ENCODE peak calls at places on chromosomes 6 and 20, in ten cellular contexts. Z, U, A, M, B, J, T, K, P and Y are unnamed samples.
A peak's percentile ranks its signal among the peaks of the same experiment; 100 is the strongest.

GRCh38 chr6:31572041-31572911 is at the start of gene LTA:
- DNase-seq in Z (no peak), U (no peak), A (no peak), M (no peak), B (peak; percentile 68), J (no peak), T (peak; percentile 74), K (no peak), P (no peak), Y (no peak)

GRCh38 chr20:44616604-44616964 is 34.2 kb downstream of the PKIG start:
- DNase-seq in Z (no peak), U (no peak), A (no peak), M (no peak), B (no peak), J (no peak), T (no peak), K (no peak), P (no peak), Y (no peak)

GRCh38 chr6:113481910-113482309 is 375.2 kb upstream of the MARCKS start:
- DNase-seq in Z (no peak), U (no peak), A (no peak), M (no peak), B (no peak), J (no peak), T (no peak), K (no peak), P (no peak), Y (no peak)

GRCh38 chr6:46914279-46914810 is 7.4 kb downstream of the ADGRF5 start:
- DNase-seq in Z (no peak), U (no peak), A (no peak), M (no peak), B (no peak), J (no peak), T (no peak), K (no peak), P (no peak), Y (no peak)

GRCh38 chr6:6730831-6731230 is 142.3 kb downstream of the LY86 start:
- DNase-seq in Z (no peak), U (peak; percentile 97), A (peak; percentile 85), M (peak; percentile 85), B (no peak), J (no peak), T (no peak), K (no peak), P (peak; percentile 86), Y (no peak)

GRCh38 chr6:137265574-137265973 is 46.4 kb upstream of the IFNGR1 start:
- DNase-seq in Z (no peak), U (no peak), A (no peak), M (no peak), B (no peak), J (no peak), T (no peak), K (no peak), P (no peak), Y (no peak)

GRCh38 chr6:168132531-168133184 is 53.6 kb upstream of the FRMD1 start:
- DNase-seq in Z (no peak), U (peak; percentile 72), A (peak; percentile 80), M (no peak), B (no peak), J (peak; percentile 76), T (no peak), K (no peak), P (peak; percentile 77), Y (no peak)

GRCh38 chr6:111540971-111541719 is 58.1 kb upstream of the REV3L start:
- DNase-seq in Z (no peak), U (peak; percentile 67), A (no peak), M (no peak), B (no peak), J (no peak), T (no peak), K (no peak), P (no peak), Y (no peak)

GRCh38 chr6:130851026-130851425 is 23.8 kb downstream of the SMLR1 start:
- DNase-seq in Z (no peak), U (peak; percentile 11), A (no peak), M (no peak), B (no peak), J (no peak), T (no peak), K (no peak), P (no peak), Y (no peak)

GRCh38 chr20:8431538-8432434 is 299.7 kb downstream of the PLCB1 start:
- DNase-seq in Z (no peak), U (no peak), A (no peak), M (no peak), B (no peak), J (no peak), T (no peak), K (no peak), P (peak; percentile 47), Y (no peak)

GRCh38 chr6:114735118-114735730 is 392.4 kb upstream of the HS3ST5 start:
- DNase-seq in Z (no peak), U (peak; percentile 49), A (peak; percentile 14), M (no peak), B (no peak), J (no peak), T (no peak), K (no peak), P (peak; percentile 44), Y (no peak)

GRCh38 chr6:153485072-153485471 is 354.0 kb upstream of the RGS17 start:
- DNase-seq in Z (no peak), U (no peak), A (no peak), M (no peak), B (no peak), J (no peak), T (no peak), K (no peak), P (no peak), Y (no peak)

GRCh38 chr20:24797864-24798655 is 151.0 kb upstream of the CST7 start:
- DNase-seq in Z (no peak), U (no peak), A (no peak), M (no peak), B (no peak), J (no peak), T (no peak), K (no peak), P (no peak), Y (no peak)

GRCh38 chr6:149212892-149213786 is 104.4 kb upstream of the TAB2 start:
- DNase-seq in Z (no peak), U (no peak), A (peak; percentile 9), M (no peak), B (no peak), J (no peak), T (no peak), K (no peak), P (no peak), Y (no peak)

GRCh38 chr6:66226099-66226498 is 519.1 kb upstream of the EYS start:
- DNase-seq in Z (no peak), U (peak; percentile 16), A (no peak), M (no peak), B (no peak), J (no peak), T (no peak), K (no peak), P (no peak), Y (no peak)

GRCh38 chr6:155188707-155189496 is 74.9 kb upstream of the CLDN20 start:
- DNase-seq in Z (no peak), U (peak; percentile 94), A (peak; percentile 93), M (peak; percentile 87), B (no peak), J (no peak), T (no peak), K (no peak), P (peak; percentile 97), Y (no peak)

GRCh38 chr6:130632288-130632687 is 194.9 kb upstream of the SMLR1 start:
- DNase-seq in Z (no peak), U (no peak), A (no peak), M (no peak), B (no peak), J (no peak), T (no peak), K (no peak), P (no peak), Y (no peak)

GRCh38 chr20:47674145-47674544 is 111.1 kb downstream of the SULF2 start:
- DNase-seq in Z (no peak), U (no peak), A (no peak), M (no peak), B (no peak), J (no peak), T (no peak), K (no peak), P (no peak), Y (no peak)

GRCh38 chr6:11434565-11435326 is 102.8 kb upstream of the TMEM170B start:
- DNase-seq in Z (no peak), U (peak; percentile 90), A (peak; percentile 75), M (peak; percentile 68), B (no peak), J (no peak), T (no peak), K (no peak), P (peak; percentile 84), Y (no peak)

GRCh38 chr6:1600063-1600763 is 9.5 kb upstream of the FOXC1 start:
- DNase-seq in Z (no peak), U (no peak), A (no peak), M (no peak), B (no peak), J (no peak), T (no peak), K (no peak), P (no peak), Y (no peak)

GRCh38 chr20:8148501-8148900 is 16.4 kb downstream of the PLCB1 start:
- DNase-seq in Z (no peak), U (peak; percentile 42), A (peak; percentile 49), M (no peak), B (no peak), J (no peak), T (no peak), K (no peak), P (peak; percentile 61), Y (no peak)

GRCh38 chr6:164035912-164036485 is 621.5 kb downstream of the QKI start:
- DNase-seq in Z (no peak), U (no peak), A (no peak), M (no peak), B (no peak), J (no peak), T (no peak), K (no peak), P (no peak), Y (no peak)

GRCh38 chr6:90131614-90132423 is 164.8 kb downstream of the BACH2 start:
- DNase-seq in Z (no peak), U (peak; percentile 90), A (peak; percentile 76), M (peak; percentile 69), B (no peak), J (no peak), T (no peak), K (no peak), P (peak; percentile 72), Y (no peak)

GRCh38 chr6:23180504-23181293 is 611.3 kb downstream of the HDGFL1 start:
- DNase-seq in Z (no peak), U (peak; percentile 94), A (peak; percentile 57), M (peak; percentile 76), B (no peak), J (no peak), T (no peak), K (no peak), P (peak; percentile 81), Y (no peak)

GRCh38 chr6:53527249-53527765 is 17.6 kb downstream of the GCLC start:
- DNase-seq in Z (no peak), U (no peak), A (no peak), M (no peak), B (no peak), J (no peak), T (no peak), K (no peak), P (no peak), Y (no peak)

GRCh38 chr6:21180155-21180554 is 413.4 kb upstream of the SOX4 start:
- DNase-seq in Z (no peak), U (no peak), A (no peak), M (no peak), B (no peak), J (no peak), T (no peak), K (no peak), P (no peak), Y (no peak)

GRCh38 chr20:36569847-36570429 is 3.5 kb upstream of the TGIF2 start:
- DNase-seq in Z (no peak), U (peak; percentile 54), A (peak; percentile 75), M (no peak), B (no peak), J (no peak), T (no peak), K (no peak), P (peak; percentile 83), Y (no peak)

GRCh38 chr6:13296536-13296997 is 31.8 kb downstream of the TBC1D7 start:
- DNase-seq in Z (no peak), U (no peak), A (no peak), M (no peak), B (no peak), J (no peak), T (no peak), K (no peak), P (no peak), Y (no peak)